ENCODE peak calls at places on chromosomes 12 and 14, in five cellular contexts. One of them, this sample, is unnamed.
A peak's percentile ranks its signal among the peaks of the same experiment; 100 is the strongest.

GRCh38 chr12:46300906-46301305 is 32.1 kb upstream of the SLC38A1 start:
- DNase-seq in HCT116: no peak
- DNase-seq in K562: no peak
- DNase-seq in SK-N-SH: no peak
- DNase-seq in GM12878: no peak
- DNase-seq in this sample: no peak

GRCh38 chr12:57280234-57281062 is 29.5 kb upstream of the STAC3 start:
- DNase-seq in GM12878: peak; percentile 74
- DNase-seq in HCT116: peak; percentile 79
- DNase-seq in K562: peak; percentile 71
- DNase-seq in SK-N-SH: no peak
- DNase-seq in this sample: peak; percentile 8

GRCh38 chr14:91968280-91968679 is 20.8 kb upstream of the FBLN5 start:
- DNase-seq in GM12878: no peak
- DNase-seq in K562: no peak
- DNase-seq in HCT116: no peak
- DNase-seq in SK-N-SH: no peak
- DNase-seq in this sample: no peak

GRCh38 chr12:103688659-103689058 is 101.6 kb downstream of the STAB2 start:
- DNase-seq in SK-N-SH: no peak
- DNase-seq in K562: no peak
- DNase-seq in HCT116: no peak
- DNase-seq in GM12878: no peak
- DNase-seq in this sample: no peak

GRCh38 chr12:127272864-127273263 is 994.1 kb upstream of the TMEM132C start:
- DNase-seq in SK-N-SH: no peak
- DNase-seq in K562: no peak
- DNase-seq in GM12878: no peak
- DNase-seq in HCT116: no peak
- DNase-seq in this sample: no peak

GRCh38 chr12:58463050-58463449 is 457.3 kb downstream of the LRIG3 start:
- DNase-seq in GM12878: no peak
- DNase-seq in HCT116: no peak
- DNase-seq in SK-N-SH: no peak
- DNase-seq in K562: no peak
- DNase-seq in this sample: peak; percentile 9

GRCh38 chr12:95257541-95257940 is 39.9 kb downstream of the VEZT start:
- DNase-seq in GM12878: no peak
- DNase-seq in K562: no peak
- DNase-seq in SK-N-SH: no peak
- DNase-seq in HCT116: no peak
- DNase-seq in this sample: no peak

GRCh38 chr12:122861586-122861970 is 26.3 kb downstream of the HIP1R start:
- DNase-seq in K562: no peak
- DNase-seq in GM12878: no peak
- DNase-seq in HCT116: no peak
- DNase-seq in SK-N-SH: peak; percentile 32
- DNase-seq in this sample: no peak

GRCh38 chr12:14836336-14837210 is 6.8 kb downstream of the ART4 start:
- DNase-seq in SK-N-SH: no peak
- DNase-seq in HCT116: no peak
- DNase-seq in K562: no peak
- DNase-seq in GM12878: no peak
- DNase-seq in this sample: no peak

GRCh38 chr14:23433457-23433856 is 2.0 kb downstream of the MYH7 start:
- DNase-seq in SK-N-SH: no peak
- DNase-seq in K562: peak; percentile 25
- DNase-seq in GM12878: no peak
- DNase-seq in HCT116: no peak
- DNase-seq in this sample: no peak

GRCh38 chr12:67541625-67541991 is 106.9 kb upstream of the DYRK2 start:
- DNase-seq in SK-N-SH: no peak
- DNase-seq in GM12878: no peak
- DNase-seq in K562: no peak
- DNase-seq in HCT116: no peak
- DNase-seq in this sample: no peak

GRCh38 chr12:52020539-52021336 is 14.0 kb downstream of the TAMALIN start:
- DNase-seq in K562: peak; percentile 79
- DNase-seq in SK-N-SH: peak; percentile 88
- DNase-seq in HCT116: no peak
- DNase-seq in GM12878: no peak
- DNase-seq in this sample: peak; percentile 81

GRCh38 chr12:110543965-110544364 is 39.2 kb downstream of the PPTC7 start:
- DNase-seq in K562: no peak
- DNase-seq in HCT116: no peak
- DNase-seq in SK-N-SH: no peak
- DNase-seq in GM12878: no peak
- DNase-seq in this sample: no peak

DNA sequence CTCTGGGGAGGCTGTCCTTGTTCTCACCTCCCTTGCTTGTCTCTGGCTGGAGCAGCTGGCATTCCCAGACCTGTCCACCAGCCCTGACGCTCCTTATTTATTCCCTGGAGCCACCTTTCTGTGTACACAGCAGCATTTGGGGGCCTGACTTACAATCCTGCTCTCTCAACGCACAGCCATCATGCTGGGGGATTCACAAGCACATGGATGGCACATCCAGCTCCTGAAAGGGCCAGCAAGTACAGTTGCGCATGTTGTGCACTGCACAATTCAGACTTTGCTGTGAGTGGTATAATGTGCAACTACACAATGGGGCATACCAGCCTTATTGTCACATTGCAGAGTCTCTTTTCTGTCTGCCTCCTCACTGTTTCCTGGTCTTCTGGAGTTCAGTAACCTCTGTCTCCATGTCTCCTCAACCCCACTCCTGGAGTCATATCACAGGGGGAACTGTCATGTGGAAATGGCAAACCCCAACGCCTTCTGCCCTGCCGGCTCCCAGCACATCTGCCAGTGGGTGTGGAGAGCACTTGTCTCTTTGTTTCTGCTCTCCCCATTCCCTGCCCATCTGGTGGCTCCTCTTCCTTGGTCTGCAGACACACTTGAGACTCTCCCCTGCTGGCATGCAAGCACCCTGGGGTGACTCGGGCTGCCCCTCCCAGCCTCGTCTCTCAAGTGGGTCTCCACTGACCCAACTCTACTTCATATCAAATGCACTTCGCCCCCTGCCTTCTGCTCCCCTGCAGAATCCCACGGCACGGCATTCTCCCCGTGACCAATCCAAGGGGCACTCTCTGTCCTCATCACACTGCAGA is 41.2 kb upstream of the MEG3 start:
- DNase-seq in K562: no peak
- DNase-seq in SK-N-SH: no peak
- DNase-seq in HCT116: no peak
- DNase-seq in GM12878: no peak
- DNase-seq in this sample: no peak
- TF ChIP-seq JUND in K562: no peak
- TF ChIP-seq JUND in SK-N-SH: no peak
- TF ChIP-seq JUND in HCT116: no peak
- TF ChIP-seq JUND in GM12878: no peak
- TF ChIP-seq JUND in this sample: no peak

DNA sequence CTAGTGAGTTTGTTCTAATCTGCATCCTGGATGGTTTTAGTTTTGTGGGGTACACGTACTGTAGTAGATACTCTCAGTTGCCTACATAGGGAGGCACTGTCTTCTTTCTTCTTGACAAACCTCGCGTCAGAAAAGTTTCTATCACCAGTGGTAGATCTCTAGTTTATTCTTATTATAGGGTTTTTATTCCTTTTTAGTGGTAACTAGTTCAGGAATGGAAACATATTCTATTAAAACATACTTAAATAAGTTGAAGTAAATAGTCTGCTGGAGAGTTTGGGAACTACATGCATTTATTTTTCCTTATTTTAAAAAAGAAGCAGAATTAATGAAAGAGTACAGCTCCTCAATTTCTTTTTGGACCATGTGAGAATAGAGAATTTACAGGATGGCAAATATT is 33.6 kb upstream of the OR9K2 start:
- DNase-seq in GM12878: no peak
- DNase-seq in HCT116: no peak
- DNase-seq in SK-N-SH: no peak
- DNase-seq in K562: no peak
- DNase-seq in this sample: no peak
- TF ChIP-seq JUND in GM12878: no peak
- TF ChIP-seq JUND in HCT116: no peak
- TF ChIP-seq JUND in SK-N-SH: no peak
- TF ChIP-seq JUND in K562: no peak
- TF ChIP-seq JUND in this sample: no peak

GRCh38 chr12:3863756-3864155 is 9.4 kb downstream of the PARP11 start:
- DNase-seq in K562: no peak
- DNase-seq in SK-N-SH: no peak
- DNase-seq in HCT116: no peak
- DNase-seq in GM12878: no peak
- DNase-seq in this sample: peak; percentile 67
- TF ChIP-seq JUND in K562: no peak
- TF ChIP-seq JUND in SK-N-SH: no peak
- TF ChIP-seq JUND in HCT116: no peak
- TF ChIP-seq JUND in GM12878: no peak
- TF ChIP-seq JUND in this sample: no peak

GRCh38 chr12:113462117-113462774 is 9.4 kb downstream of the LHX5 start:
- DNase-seq in SK-N-SH: peak; percentile 87
- DNase-seq in HCT116: peak; percentile 67
- DNase-seq in K562: peak; percentile 78
- DNase-seq in GM12878: no peak
- DNase-seq in this sample: peak; percentile 87
- TF ChIP-seq JUND in SK-N-SH: no peak
- TF ChIP-seq JUND in HCT116: no peak
- TF ChIP-seq JUND in K562: no peak
- TF ChIP-seq JUND in GM12878: no peak
- TF ChIP-seq JUND in this sample: no peak

DNA sequence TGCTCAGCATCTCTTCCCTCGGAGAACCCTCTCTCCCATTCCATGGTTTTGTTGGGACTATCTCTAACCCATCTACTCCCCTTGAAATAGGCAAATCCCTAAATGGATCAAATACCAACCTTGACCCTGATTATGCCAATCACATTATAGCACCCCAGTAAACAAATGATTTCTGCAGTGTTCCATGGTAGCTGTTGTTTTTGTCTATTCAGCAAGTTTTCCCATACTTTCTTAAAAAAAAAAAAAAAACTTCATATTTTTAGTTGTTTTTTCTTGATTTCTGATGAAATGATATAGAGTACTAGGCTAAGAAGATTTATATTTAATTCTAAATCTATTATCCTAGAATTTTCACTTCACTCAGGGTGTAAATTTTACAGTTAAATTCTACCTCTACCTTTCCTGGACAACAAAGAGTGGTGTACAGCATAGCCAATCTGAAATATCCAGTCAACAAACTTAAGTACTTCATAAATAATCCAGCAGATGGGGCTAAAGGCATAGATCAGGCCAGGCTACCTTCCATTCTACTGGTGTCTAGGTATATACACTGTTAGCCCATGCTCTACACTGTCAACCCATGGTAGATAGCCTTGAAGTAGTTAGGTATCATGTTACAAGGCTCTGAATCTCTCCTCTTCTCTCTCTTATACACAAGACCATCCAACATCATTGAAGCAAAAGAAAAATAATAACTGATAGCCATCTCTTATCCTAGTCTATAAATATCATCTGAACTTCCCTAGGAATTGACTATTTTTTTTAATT is 82.2 kb downstream of the PLEKHG7 start:
- DNase-seq in HCT116: peak; percentile 72
- DNase-seq in GM12878: peak; percentile 70
- DNase-seq in K562: peak; percentile 71
- DNase-seq in SK-N-SH: peak; percentile 38
- DNase-seq in this sample: peak; percentile 88
- TF ChIP-seq JUND in HCT116: no peak
- TF ChIP-seq JUND in GM12878: no peak
- TF ChIP-seq JUND in K562: no peak
- TF ChIP-seq JUND in SK-N-SH: no peak
- TF ChIP-seq JUND in this sample: no peak

GRCh38 chr12:7190268-7191055 is 976 bp downstream of the PEX5 start:
- DNase-seq in K562: no peak
- DNase-seq in HCT116: no peak
- DNase-seq in SK-N-SH: no peak
- DNase-seq in GM12878: no peak
- DNase-seq in this sample: no peak
- TF ChIP-seq JUND in K562: no peak
- TF ChIP-seq JUND in HCT116: no peak
- TF ChIP-seq JUND in SK-N-SH: no peak
- TF ChIP-seq JUND in GM12878: no peak
- TF ChIP-seq JUND in this sample: no peak

DNA sequence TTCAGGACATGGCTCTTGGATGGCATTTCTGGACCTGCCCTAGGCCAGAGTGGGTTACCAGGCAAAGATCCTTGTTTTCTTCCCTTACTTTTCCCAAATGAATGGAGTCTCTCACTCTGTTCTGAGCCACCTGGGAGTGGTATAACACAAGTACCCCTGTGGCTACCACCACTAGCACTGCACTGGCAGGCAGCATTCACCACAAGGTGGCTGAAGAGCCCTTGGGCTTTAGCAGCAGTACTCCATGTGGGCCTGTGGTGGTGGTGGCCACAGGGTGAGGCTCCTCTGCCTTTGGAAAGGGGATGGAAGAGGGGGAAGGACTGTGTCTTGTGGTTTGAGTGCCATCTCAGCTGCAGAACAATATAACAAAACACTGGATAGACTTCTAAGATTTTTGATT is 38.0 kb upstream of the LMNTD1 start:
- DNase-seq in SK-N-SH: no peak
- DNase-seq in GM12878: no peak
- DNase-seq in HCT116: no peak
- DNase-seq in K562: no peak
- DNase-seq in this sample: no peak
- TF ChIP-seq JUND in SK-N-SH: no peak
- TF ChIP-seq JUND in GM12878: no peak
- TF ChIP-seq JUND in HCT116: no peak
- TF ChIP-seq JUND in K562: no peak
- TF ChIP-seq JUND in this sample: no peak

This sample was measured in T47D.